ENCODE peak calls at places on chromosome 12, in eight cellular contexts. B, Z, A, U, Y, G, D and P are unnamed samples.

GRCh38 chr12:76878045-76878898 is 547 bp downstream of the CSRP2 start:
- DNase-seq in B (no peak), Z (no peak), A (peak; percentile 90), U (peak; percentile 48), Y (peak; percentile 18), G (no peak), D (peak; percentile 67), P (peak; percentile 33)

GRCh38 chr12:11860026-11860425 is 210.6 kb downstream of the ETV6 start:
- DNase-seq in B (no peak), Z (no peak), A (no peak), U (no peak), Y (no peak), G (no peak), D (no peak), P (no peak)

GRCh38 chr12:115103884-115104883 is 420.2 kb upstream of the TBX3 start:
- DNase-seq in B (no peak), Z (no peak), A (no peak), U (no peak), Y (peak; percentile 99), G (no peak), D (no peak), P (peak; percentile 4)

GRCh38 chr12:112112423-112113132 is 4.0 kb upstream of the NAA25 start:
- DNase-seq in B (peak; percentile 63), Z (no peak), A (peak; percentile 77), U (no peak), Y (no peak), G (no peak), D (no peak), P (no peak)

GRCh38 chr12:59149995-59150642 is 229.8 kb upstream of the LRIG3 start:
- DNase-seq in B (no peak), Z (peak; percentile 2), A (peak; percentile 94), U (peak; percentile 81), Y (peak; percentile 91), G (no peak), D (peak; percentile 91), P (peak; percentile 10)

GRCh38 chr12:62847709-62848108 is 87.2 kb downstream of the PPM1H start:
- DNase-seq in B (no peak), Z (no peak), A (no peak), U (no peak), Y (no peak), G (no peak), D (no peak), P (no peak)

GRCh38 chr12:114935658-114936057 is 251.7 kb upstream of the TBX3 start:
- DNase-seq in B (no peak), Z (no peak), A (peak; percentile 16), U (no peak), Y (no peak), G (no peak), D (no peak), P (no peak)

GRCh38 chr12:113240395-113240794 is 19.1 kb downstream of the TPCN1 start:
- DNase-seq in B (no peak), Z (no peak), A (no peak), U (no peak), Y (no peak), G (no peak), D (no peak), P (no peak)

GRCh38 chr12:50597200-50598195 is 92.7 kb downstream of the DIP2B start:
- DNase-seq in B (no peak), Z (peak; percentile 26), A (no peak), U (no peak), Y (peak; percentile 91), G (no peak), D (no peak), P (peak; percentile 43)

GRCh38 chr12:113299619-113300237 is 35.2 kb downstream of the SLC8B1 start:
- DNase-seq in B (peak; percentile 81), Z (no peak), A (peak; percentile 53), U (no peak), Y (peak; percentile 88), G (no peak), D (no peak), P (peak; percentile 77)

GRCh38 chr12:12546314-12546772 is 16.3 kb downstream of the DUSP16 start:
- DNase-seq in B (no peak), Z (no peak), A (no peak), U (no peak), Y (no peak), G (no peak), D (peak; percentile 52), P (no peak)

GRCh38 chr12:130201037-130201436 is 38.8 kb downstream of the FZD10 start:
- DNase-seq in B (no peak), Z (no peak), A (no peak), U (no peak), Y (no peak), G (no peak), D (no peak), P (no peak)

GRCh38 chr12:42978718-42979117 is 389.2 kb upstream of the PRICKLE1 start:
- DNase-seq in B (no peak), Z (no peak), A (no peak), U (no peak), Y (no peak), G (no peak), D (no peak), P (no peak)

GRCh38 chr12:60421741-60422140 is 825.9 kb downstream of the SLC16A7 start:
- DNase-seq in B (no peak), Z (no peak), A (no peak), U (no peak), Y (no peak), G (no peak), D (no peak), P (no peak)

GRCh38 chr12:65784616-65785015 is 39.7 kb upstream of the HMGA2 start:
- DNase-seq in B (no peak), Z (no peak), A (no peak), U (no peak), Y (no peak), G (no peak), D (no peak), P (no peak)

GRCh38 chr12:6250343-6250742 is 50.1 kb downstream of the CD9 start:
- DNase-seq in B (no peak), Z (no peak), A (no peak), U (no peak), Y (peak; percentile 29), G (no peak), D (no peak), P (no peak)

GRCh38 chr12:99130808-99131538 is 485.9 kb downstream of the APAF1 start:
- DNase-seq in B (no peak), Z (no peak), A (no peak), U (no peak), Y (peak; percentile 8), G (no peak), D (no peak), P (no peak)

GRCh38 chr12:29428630-29429029 is 47.7 kb upstream of the ERGIC2 start:
- DNase-seq in B (no peak), Z (no peak), A (no peak), U (no peak), Y (peak; percentile 95), G (no peak), D (no peak), P (no peak)

GRCh38 chr12:86712425-86712843 is 456.2 kb upstream of the MGAT4C start:
- DNase-seq in B (no peak), Z (no peak), A (no peak), U (peak; percentile 15), Y (peak; percentile 99), G (no peak), D (no peak), P (peak; percentile 97)

GRCh38 chr12:77943466-77943865 is 112.8 kb downstream of the NAV3 start:
- DNase-seq in B (no peak), Z (no peak), A (no peak), U (no peak), Y (peak; percentile 89), G (no peak), D (no peak), P (peak; percentile 16)

GRCh38 chr12:42605685-42606084 is 16.1 kb upstream of the PRICKLE1 start:
- DNase-seq in B (no peak), Z (no peak), A (no peak), U (no peak), Y (no peak), G (no peak), D (no peak), P (no peak)

GRCh38 chr12:12474931-12475485 is 87.7 kb downstream of the DUSP16 start:
- DNase-seq in B (no peak), Z (peak; percentile 66), A (no peak), U (no peak), Y (peak; percentile 42), G (no peak), D (no peak), P (no peak)

GRCh38 chr12:69508581-69508980 is 38.4 kb downstream of the FRS2 start:
- DNase-seq in B (no peak), Z (no peak), A (no peak), U (no peak), Y (no peak), G (no peak), D (no peak), P (no peak)

GRCh38 chr12:8156845-8157244 is at the start of gene ZNF705A:
- DNase-seq in B (no peak), Z (no peak), A (no peak), U (no peak), Y (peak; percentile 78), G (no peak), D (no peak), P (no peak)

GRCh38 chr12:88408828-88409227 is 171.4 kb downstream of the KITLG start:
- DNase-seq in B (no peak), Z (no peak), A (no peak), U (no peak), Y (no peak), G (no peak), D (no peak), P (no peak)

GRCh38 chr12:24903305-24904088 is 45.4 kb downstream of the BCAT1 start:
- DNase-seq in B (no peak), Z (no peak), A (no peak), U (no peak), Y (no peak), G (peak; percentile 40), D (no peak), P (no peak)

GRCh38 chr12:111222027-111222414 is 146.9 kb downstream of the PHETA1 start:
- DNase-seq in B (no peak), Z (no peak), A (no peak), U (no peak), Y (no peak), G (no peak), D (no peak), P (no peak)